ENCODE peak calls at places on chromosomes 13 and 19, in nine cellular contexts. X, I, Q, N, D, V, L, E and G are unnamed samples.

GRCh38 chr13:74062933-74063332 is 71.3 kb downstream of the KLF12 start:
- DNase-seq in X (peak), I (peak), Q (peak), N (peak), D (no peak), V (no peak), L (peak), E (peak), G (no peak)

GRCh38 chr19:56217039-56217949 is 15.2 kb downstream of the ZSCAN5C start:
- DNase-seq in X (no peak), I (no peak), Q (peak), N (peak), D (no peak), V (no peak), L (peak), E (peak), G (no peak)

GRCh38 chr13:37070956-37071355 is 11.5 kb upstream of the SUPT20H start:
- DNase-seq in X (no peak), I (no peak), Q (no peak), N (no peak), D (no peak), V (no peak), L (no peak), E (peak), G (no peak)

GRCh38 chr19:51386882-51387520 is 773 bp downstream of the LIM2 start:
- DNase-seq in X (no peak), I (no peak), Q (no peak), N (no peak), D (no peak), V (no peak), L (no peak), E (no peak), G (no peak)

GRCh38 chr19:48329167-48329891 is 4.0 kb downstream of the EMP3 start:
- DNase-seq in X (no peak), I (no peak), Q (peak), N (no peak), D (no peak), V (no peak), L (peak), E (peak), G (no peak)

GRCh38 chr13:23671902-23672301 is 101.7 kb downstream of the TNFRSF19 start:
- DNase-seq in X (no peak), I (no peak), Q (no peak), N (no peak), D (no peak), V (no peak), L (peak), E (no peak), G (no peak)

GRCh38 chr19:29806098-29806866 is 5.5 kb upstream of the CCNE1 start:
- DNase-seq in X (no peak), I (peak), Q (no peak), N (no peak), D (no peak), V (no peak), L (peak), E (peak), G (no peak)

GRCh38 chr19:32914879-32915278 is 45.3 kb upstream of the SLC7A9 start:
- DNase-seq in X (no peak), I (no peak), Q (no peak), N (no peak), D (no peak), V (no peak), L (peak), E (no peak), G (no peak)

GRCh38 chr19:40154121-40154680 is 37.0 kb upstream of the MAP3K10 start:
- DNase-seq in X (no peak), I (no peak), Q (no peak), N (no peak), D (no peak), V (no peak), L (no peak), E (no peak), G (no peak)

GRCh38 chr13:109784590-109785140 is 1.7 kb downstream of the IRS2 start:
- DNase-seq in X (peak), I (peak), Q (no peak), N (peak), D (no peak), V (peak), L (peak), E (peak), G (peak)

GRCh38 chr13:100102042-100102441 is 13.1 kb downstream of the PCCA start:
- DNase-seq in X (no peak), I (no peak), Q (no peak), N (no peak), D (no peak), V (no peak), L (no peak), E (no peak), G (peak)

GRCh38 chr19:801861-802496 is 4.7 kb downstream of the PTBP1 start:
- DNase-seq in X (no peak), I (peak), Q (no peak), N (no peak), D (no peak), V (no peak), L (peak), E (peak), G (no peak)

GRCh38 chr19:5074418-5074817 is 105.5 kb downstream of the KDM4B start:
- DNase-seq in X (no peak), I (no peak), Q (no peak), N (no peak), D (no peak), V (no peak), L (no peak), E (no peak), G (no peak)

GRCh38 chr13:36251528-36251927 is 37.2 kb upstream of the SOHLH2 start:
- DNase-seq in X (no peak), I (no peak), Q (no peak), N (no peak), D (no peak), V (no peak), L (peak), E (peak), G (no peak)

GRCh38 chr19:35712910-35713845 is 4.6 kb upstream of the KMT2B start:
- DNase-seq in X (no peak), I (no peak), Q (no peak), N (no peak), D (no peak), V (no peak), L (no peak), E (no peak), G (no peak)

GRCh38 chr19:29098863-29099481 is 114.0 kb downstream of the UQCRFS1 start:
- DNase-seq in X (peak), I (peak), Q (no peak), N (peak), D (no peak), V (no peak), L (peak), E (peak), G (no peak)

GRCh38 chr19:1566392-1567115 is 1.6 kb downstream of the MEX3D start:
- DNase-seq in X (peak), I (peak), Q (no peak), N (peak), D (peak), V (peak), L (peak), E (peak), G (peak)

GRCh38 chr19:7888145-7888825 is at the start of gene LRRC8E:
- DNase-seq in X (no peak), I (no peak), Q (no peak), N (no peak), D (peak), V (peak), L (peak), E (peak), G (peak)

GRCh38 chr13:83732755-83733154 is 149.5 kb downstream of the SLITRK1 start:
- DNase-seq in X (no peak), I (no peak), Q (no peak), N (no peak), D (no peak), V (no peak), L (no peak), E (no peak), G (no peak)

GRCh38 chr13:24097064-24097463 is 63.5 kb upstream of the SPATA13 start:
- DNase-seq in X (no peak), I (no peak), Q (peak), N (no peak), D (no peak), V (no peak), L (no peak), E (peak), G (peak)

GRCh38 chr13:54433511-54434206 is 1405.0 kb downstream of the OLFM4 start:
- DNase-seq in X (no peak), I (no peak), Q (no peak), N (no peak), D (no peak), V (no peak), L (no peak), E (no peak), G (no peak)

GRCh38 chr13:85405316-85405897 is 393.8 kb downstream of the SLITRK6 start:
- DNase-seq in X (no peak), I (no peak), Q (no peak), N (no peak), D (no peak), V (no peak), L (no peak), E (no peak), G (no peak)

GRCh38 chr19:55094456-55095259 is 19.0 kb downstream of the EPS8L1 start:
- DNase-seq in X (no peak), I (no peak), Q (no peak), N (no peak), D (no peak), V (no peak), L (no peak), E (no peak), G (no peak)

GRCh38 chr13:93248627-93249047 is 22.0 kb downstream of the GPC6 start:
- DNase-seq in X (no peak), I (no peak), Q (no peak), N (no peak), D (peak), V (peak), L (peak), E (peak), G (no peak)

GRCh38 chr13:36918246-36919060 is 1.6 kb downstream of the SMAD9 start:
- DNase-seq in X (peak), I (no peak), Q (no peak), N (no peak), D (peak), V (no peak), L (peak), E (no peak), G (no peak)

GRCh38 chr13:106533101-106533939 is 2.1 kb downstream of the EFNB2 start:
- DNase-seq in X (peak), I (peak), Q (no peak), N (peak), D (peak), V (peak), L (peak), E (peak), G (peak)

GRCh38 chr13:62293081-62293480 is 877.4 kb upstream of the PCDH20 start:
- DNase-seq in X (no peak), I (no peak), Q (no peak), N (no peak), D (no peak), V (no peak), L (peak), E (no peak), G (no peak)

GRCh38 chr13:75812751-75813181 is 176.6 kb downstream of the LMO7 start:
- DNase-seq in X (no peak), I (no peak), Q (no peak), N (no peak), D (no peak), V (no peak), L (no peak), E (peak), G (no peak)
- H3K4me3 ChIP-seq in X (no peak), I (no peak), Q (no peak), N (peak), D (no peak), V (no peak), L (no peak), E (no peak), G (no peak)

GRCh38 chr13:29924482-29924884 is 74.1 kb upstream of the UBL3 start:
- DNase-seq in X (no peak), I (no peak), Q (no peak), N (no peak), D (peak), V (no peak), L (peak), E (peak), G (peak)
- H3K4me3 ChIP-seq in X (no peak), I (no peak), Q (no peak), N (no peak), D (no peak), V (no peak), L (no peak), E (no peak), G (no peak)

GRCh38 chr13:51619614-51620013 is 35.4 kb downstream of the WDFY2 start:
- DNase-seq in X (no peak), I (no peak), Q (no peak), N (no peak), D (peak), V (no peak), L (peak), E (peak), G (no peak)

GRCh38 chr13:51618626-51619025 is 34.4 kb downstream of the WDFY2 start:
- DNase-seq in X (no peak), I (no peak), Q (no peak), N (no peak), D (no peak), V (no peak), L (peak), E (peak), G (no peak)

GRCh38 chr13:51612867-51613266 is 28.6 kb downstream of the WDFY2 start:
- DNase-seq in X (no peak), I (no peak), Q (no peak), N (no peak), D (no peak), V (no peak), L (no peak), E (no peak), G (no peak)

GRCh38 chr13:51613535-51613934 is 29.3 kb downstream of the WDFY2 start:
- DNase-seq in X (no peak), I (no peak), Q (no peak), N (no peak), D (no peak), V (no peak), L (no peak), E (no peak), G (no peak)

DNA sequence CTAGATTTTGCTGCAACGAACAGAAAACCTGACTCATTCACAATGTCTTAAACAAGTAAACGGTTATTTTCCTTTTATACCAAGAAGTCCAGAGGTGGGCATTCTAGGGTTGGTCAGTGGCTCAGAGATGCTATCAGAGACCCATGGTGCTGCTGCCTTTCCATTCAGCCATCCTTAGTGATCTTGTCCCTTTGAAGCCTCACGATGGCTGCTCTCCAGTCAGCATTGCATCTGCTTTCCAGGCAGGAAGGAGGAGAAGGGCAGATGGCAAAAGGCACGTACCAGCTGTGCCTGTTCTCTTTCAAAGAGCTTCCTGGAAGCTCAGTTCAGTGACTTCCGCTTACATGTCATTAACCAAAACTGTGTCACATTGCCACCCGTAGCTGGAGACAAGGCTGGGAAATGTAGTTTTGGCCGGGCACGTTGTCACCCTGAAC is 30.1 kb downstream of the WDFY2 start:
- DNase-seq in X (no peak), I (peak), Q (peak), N (no peak), D (no peak), V (no peak), L (peak), E (no peak), G (no peak)
- H3K4me3 ChIP-seq in X (no peak), I (peak), Q (peak), N (no peak), D (no peak), V (no peak), L (peak), E (no peak), G (no peak)

DNA sequence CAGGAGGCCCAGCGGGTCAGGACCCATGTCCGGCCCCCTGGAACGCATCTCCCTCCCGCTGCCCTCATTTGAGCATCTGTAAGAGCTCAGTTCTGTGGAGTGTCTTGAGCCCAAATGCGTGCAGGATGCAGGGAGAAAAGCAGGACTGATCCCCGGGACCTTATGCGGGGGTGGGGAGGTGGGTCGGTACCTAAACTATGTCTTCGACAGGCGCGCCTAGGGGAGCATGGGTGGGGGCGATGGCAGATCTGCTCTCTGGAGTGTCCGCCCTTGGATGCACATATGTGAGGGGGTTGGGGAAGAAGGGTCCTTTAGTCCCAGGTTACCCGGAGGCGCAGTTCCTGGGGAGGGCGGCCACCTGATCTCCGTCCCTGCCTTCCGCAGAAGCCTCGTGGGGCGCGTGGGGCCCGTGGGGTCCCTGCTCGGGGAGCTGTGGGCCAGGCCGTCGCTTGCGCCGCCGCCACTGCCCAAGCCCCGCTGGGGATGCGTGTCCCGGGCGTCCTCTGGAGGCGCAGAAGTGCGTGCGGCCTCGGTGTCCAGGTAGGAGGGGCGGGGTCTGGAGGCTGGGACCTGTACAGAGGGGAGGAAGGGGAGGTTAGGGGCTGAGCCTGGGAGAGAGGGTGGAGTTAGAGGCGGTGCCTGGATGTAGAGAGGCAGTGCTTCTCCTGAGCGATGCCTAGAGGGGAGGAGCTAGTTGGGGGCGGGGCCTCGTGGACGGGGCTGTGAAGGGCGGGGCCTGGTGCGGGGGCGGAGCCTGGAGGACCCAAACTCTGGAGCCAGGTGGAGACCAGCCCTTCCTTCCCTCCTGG is 2.8 kb downstream of the CILP2 start:
- DNase-seq in X (no peak), I (no peak), Q (peak), N (no peak), D (no peak), V (peak), L (peak), E (no peak), G (no peak)
- H3K4me3 ChIP-seq in X (no peak), I (no peak), Q (no peak), N (peak), D (no peak), V (no peak), L (peak), E (no peak), G (no peak)

GRCh38 chr19:45344621-45345505 is 4.3 kb downstream of the KLC3 start:
- DNase-seq in X (no peak), I (no peak), Q (no peak), N (no peak), D (no peak), V (no peak), L (no peak), E (no peak), G (no peak)
- H3K4me3 ChIP-seq in X (no peak), I (no peak), Q (no peak), N (no peak), D (no peak), V (no peak), L (no peak), E (no peak), G (no peak)

DNA sequence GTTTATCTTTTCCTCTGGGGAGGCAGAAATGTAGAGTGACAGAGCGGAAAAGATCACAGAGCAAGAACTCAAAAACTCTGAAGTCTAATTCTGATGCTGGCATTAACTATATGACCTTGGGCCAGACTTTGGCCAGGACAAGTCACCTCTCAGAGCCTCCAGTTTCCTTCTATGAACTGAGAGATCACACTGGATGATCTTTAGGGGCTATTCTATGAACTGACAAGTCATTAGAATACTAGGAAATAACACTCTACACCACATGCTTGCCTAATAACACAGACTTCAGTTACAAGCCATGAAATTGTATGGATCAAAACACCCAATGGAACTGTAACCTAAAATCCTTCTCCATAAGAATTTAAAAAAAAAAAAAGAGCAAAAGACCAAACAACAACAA is 16.9 kb downstream of the SLC25A30 start:
- DNase-seq in X (no peak), I (peak), Q (no peak), N (no peak), D (no peak), V (no peak), L (no peak), E (no peak), G (no peak)
- H3K4me3 ChIP-seq in X (no peak), I (no peak), Q (no peak), N (no peak), D (no peak), V (no peak), L (no peak), E (no peak), G (no peak)